ENCODE peak calls at places on chromosomes 16 and 17, in ten cellular contexts. H, J, X, F, A, G, T, K, I and W are unnamed samples.

GRCh38 chr17:7856081-7856791 is 1.1 kb downstream of the NAA38 start:
- DNase-seq in H (peak; percentile 46), J (peak; percentile 77), X (no peak), F (no peak), A (peak; percentile 56), G (no peak), T (peak; percentile 63), K (peak; percentile 62), I (no peak), W (peak; percentile 57)

GRCh38 chr16:11157143-11157542 is 98.9 kb downstream of the SOCS1 start:
- DNase-seq in H (no peak), J (no peak), X (no peak), F (no peak), A (no peak), G (no peak), T (no peak), K (no peak), I (no peak), W (no peak)

GRCh38 chr16:10039220-10040096 is 142.8 kb downstream of the GRIN2A start:
- DNase-seq in H (peak; percentile 11), J (peak; percentile 1), X (no peak), F (no peak), A (no peak), G (peak; percentile 1), T (peak; percentile 27), K (peak; percentile 18), I (peak; percentile 75), W (peak; percentile 14)

GRCh38 chr17:42133461-42134041 is 10.9 kb downstream of the HSPB9 start:
- DNase-seq in H (no peak), J (no peak), X (no peak), F (no peak), A (peak; percentile 63), G (no peak), T (no peak), K (no peak), I (no peak), W (no peak)

GRCh38 chr17:47717845-47718621 is 15.0 kb upstream of the TBX21 start:
- DNase-seq in H (no peak), J (no peak), X (no peak), F (no peak), A (no peak), G (no peak), T (no peak), K (no peak), I (no peak), W (peak; percentile 43)

GRCh38 chr17:68201425-68201785 is 46.4 kb upstream of the AMZ2 start:
- DNase-seq in H (no peak), J (no peak), X (no peak), F (no peak), A (no peak), G (no peak), T (no peak), K (no peak), I (no peak), W (no peak)

GRCh38 chr17:17812211-17813054 is 24.4 kb downstream of the SREBF1 start:
- DNase-seq in H (peak; percentile 61), J (peak; percentile 75), X (no peak), F (peak; percentile 41), A (peak; percentile 77), G (peak; percentile 75), T (peak; percentile 76), K (peak; percentile 80), I (peak; percentile 88), W (peak; percentile 70)

GRCh38 chr16:66728117-66728787 is 23.2 kb downstream of the DYNC1LI2 start:
- DNase-seq in H (peak; percentile 84), J (peak; percentile 80), X (no peak), F (peak; percentile 67), A (peak; percentile 41), G (peak; percentile 65), T (peak; percentile 76), K (peak; percentile 37), I (peak; percentile 77), W (peak; percentile 78)

GRCh38 chr17:80082403-80083135 is 18.8 kb upstream of the GAA start:
- DNase-seq in H (peak; percentile 84), J (peak; percentile 84), X (no peak), F (peak; percentile 78), A (peak; percentile 76), G (peak; percentile 78), T (peak; percentile 84), K (peak; percentile 62), I (peak; percentile 85), W (peak; percentile 80)

GRCh38 chr17:48723555-48724239 is 712 bp downstream of the PRAC2 start:
- DNase-seq in H (no peak), J (no peak), X (no peak), F (no peak), A (no peak), G (peak; percentile 45), T (peak; percentile 87), K (no peak), I (peak; percentile 88), W (no peak)

GRCh38 chr17:1865252-1866037 is 35.6 kb downstream of the RPA1 start:
- DNase-seq in H (peak; percentile 51), J (peak; percentile 49), X (no peak), F (peak; percentile 12), A (peak; percentile 41), G (peak; percentile 50), T (peak; percentile 54), K (no peak), I (peak; percentile 69), W (peak; percentile 41)

GRCh38 chr17:11997972-11998233 is 628 bp upstream of the ZNF18 start:
- DNase-seq in H (no peak), J (no peak), X (no peak), F (no peak), A (no peak), G (no peak), T (no peak), K (no peak), I (no peak), W (no peak)

GRCh38 chr16:5064915-5065314 is 841 bp downstream of the C16orf89 start:
- DNase-seq in H (no peak), J (no peak), X (no peak), F (peak; percentile 24), A (peak; percentile 40), G (no peak), T (no peak), K (no peak), I (no peak), W (no peak)
- H3K4me3 ChIP-seq in H (no peak overlapping the region), J (no peak overlapping the region), X (no peak overlapping the region), F (no peak overlapping the region), A (no peak overlapping the region), G (no peak overlapping the region), T (no peak overlapping the region), K (no peak overlapping the region), I (no peak overlapping the region), W (no peak overlapping the region)

DNA sequence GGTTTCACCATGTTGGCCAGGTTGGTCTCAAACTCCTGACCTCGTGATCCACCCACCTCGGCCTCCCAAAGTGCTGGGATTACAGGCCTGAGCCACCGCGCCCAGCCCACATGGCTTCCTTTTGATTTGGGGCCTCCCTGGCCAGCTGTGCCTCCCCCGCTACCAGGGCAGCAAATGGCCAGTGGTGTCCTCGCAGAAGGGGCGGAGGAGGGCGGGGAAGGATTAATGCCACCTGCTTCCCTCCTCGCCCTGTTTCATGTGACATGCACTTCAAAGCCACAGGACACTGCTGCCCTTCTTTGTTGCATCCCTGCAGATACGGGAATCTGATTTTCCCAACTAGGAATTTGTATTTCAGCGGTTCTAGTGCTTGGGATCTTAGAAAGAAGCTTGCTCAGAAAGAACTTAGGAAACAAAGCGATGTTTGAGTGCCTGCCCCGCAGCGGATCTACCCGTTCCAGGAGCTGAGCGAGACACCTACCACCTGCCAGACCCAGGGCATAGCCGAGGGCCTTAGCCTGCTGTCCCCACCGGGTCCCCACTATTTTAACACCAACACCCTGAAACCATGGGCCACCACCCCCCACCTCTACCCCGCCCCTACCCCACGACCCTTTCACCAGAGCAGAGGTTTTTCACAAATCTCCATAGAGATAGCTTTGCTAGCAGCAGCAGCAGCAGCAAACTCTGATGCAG is 37.7 kb upstream of the CCDC182 start:
- DNase-seq in H (no peak), J (no peak), X (no peak), F (no peak), A (no peak), G (no peak), T (no peak), K (peak; percentile 9), I (no peak), W (no peak)
- H3K4me3 ChIP-seq in H (no peak overlapping the region), J (no peak overlapping the region), X (no peak overlapping the region), F (no peak overlapping the region), A (no peak overlapping the region), G (no peak overlapping the region), T (no peak overlapping the region), K (no peak overlapping the region), I (peak overlapping the region; percentile 48), W (no peak overlapping the region)

DNA sequence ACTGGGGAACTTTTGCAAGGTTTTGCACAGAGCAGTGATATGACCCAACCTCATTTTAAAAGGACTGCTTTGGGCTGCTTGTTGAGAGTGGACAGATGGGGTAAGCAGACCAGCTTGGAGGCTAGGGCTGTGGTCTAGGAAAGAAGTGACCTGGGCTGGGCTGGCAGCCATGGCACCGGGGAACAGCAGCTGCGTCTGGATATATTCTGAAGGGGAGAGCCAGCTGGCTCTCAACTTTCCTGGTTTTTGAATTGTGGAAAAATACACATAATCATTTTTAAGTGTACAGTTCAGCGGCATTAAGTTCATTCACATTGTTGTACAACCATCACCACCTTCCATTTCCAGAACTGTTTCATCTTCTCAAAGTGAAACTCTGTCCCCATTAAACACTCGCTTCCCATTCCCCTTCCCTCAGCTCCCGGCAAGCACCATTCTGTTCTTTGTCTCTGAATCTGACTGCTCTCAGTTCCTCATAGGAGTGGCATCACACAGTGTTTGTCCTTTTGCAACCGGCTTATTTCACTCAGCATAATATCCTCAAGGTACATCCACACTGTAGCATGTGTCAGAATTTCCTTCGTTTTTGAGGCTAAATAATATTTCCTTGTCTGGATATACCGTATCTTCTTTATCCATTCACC is 113.2 kb downstream of the SPECC1 start:
- DNase-seq in H (no peak), J (no peak), X (no peak), F (no peak), A (no peak), G (peak; percentile 26), T (no peak), K (no peak), I (no peak), W (no peak)
- H3K4me3 ChIP-seq in H (no peak overlapping the region), J (no peak overlapping the region), X (no peak overlapping the region), F (no peak overlapping the region), A (no peak overlapping the region), G (no peak overlapping the region), T (no peak overlapping the region), K (no peak overlapping the region), I (no peak overlapping the region), W (no peak overlapping the region)

GRCh38 chr17:81167194-81167524 is 1.1 kb upstream of the AATK start:
- DNase-seq in H (no peak), J (no peak), X (no peak), F (no peak), A (no peak), G (no peak), T (no peak), K (no peak), I (no peak), W (no peak)

GRCh38 chr17:81166033-81166472 is at the start of gene AATK:
- DNase-seq in H (no peak), J (no peak), X (no peak), F (no peak), A (no peak), G (no peak), T (no peak), K (no peak), I (no peak), W (no peak)

GRCh38 chr17:81163703-81164413 is 1.4 kb upstream of the PVALEF start:
- DNase-seq in H (no peak), J (no peak), X (no peak), F (no peak), A (peak; percentile 32), G (no peak), T (no peak), K (no peak), I (no peak), W (no peak)

GRCh38 chr17:81164464-81165245 is 652 bp upstream of the PVALEF start:
- DNase-seq in H (no peak), J (no peak), X (no peak), F (no peak), A (peak; percentile 72), G (no peak), T (no peak), K (no peak), I (no peak), W (no peak)

GRCh38 chr17:81165246-81166032 is at the start of gene PVALEF:
- DNase-seq in H (no peak), J (no peak), X (no peak), F (no peak), A (peak; percentile 48), G (no peak), T (no peak), K (no peak), I (peak; percentile 72), W (no peak)
- H3K4me3 ChIP-seq in H (peak within 1 kb of the TSS; percentile 31), J (peak within 1 kb of the TSS; percentile 32), X (peak within 1 kb of the TSS; percentile 6), F (no peak within 1 kb of the TSS), A (peak within 1 kb of the TSS; percentile 55), G (peak within 1 kb of the TSS; percentile 15), T (peak within 1 kb of the TSS; percentile 24), K (no peak within 1 kb of the TSS), I (peak within 1 kb of the TSS; percentile 55), W (no peak within 1 kb of the TSS)